ENCODE peak calls at places on chromosomes 6 and 20, in four cellular contexts. H, T, W and M are unnamed samples.

GRCh38 chr6:167306401-167306998 is 15.4 kb downstream of the UNC93A start:
- DNase-seq in T (no peak), W (no peak), H (no peak), M (no peak)

GRCh38 chr6:5772634-5773230 is 234.0 kb downstream of the NRN1 start:
- DNase-seq in W (no peak), H (no peak), T (no peak), M (no peak)

GRCh38 chr6:11323666-11324452 is 91.4 kb upstream of the NEDD9 start:
- DNase-seq in H (no peak), W (no peak), T (no peak), M (no peak)

GRCh38 chr6:81894788-81895221 is 142.3 kb upstream of the TENT5A start:
- DNase-seq in H (peak), W (peak), T (peak), M (peak)

GRCh38 chr6:20948531-20948930 is 414.3 kb downstream of the CDKAL1 start:
- DNase-seq in H (no peak), T (no peak), W (no peak), M (no peak)

GRCh38 chr20:4766631-4767030 is 44.9 kb downstream of the PRND start:
- DNase-seq in W (no peak), T (no peak), H (no peak), M (no peak)

GRCh38 chr6:151121900-151122299 is 117.9 kb upstream of the AKAP12 start:
- DNase-seq in H (peak), W (no peak), T (no peak), M (no peak)

GRCh38 chr6:48671506-48671905 is 560.5 kb upstream of the PTCHD4 start:
- DNase-seq in H (no peak), W (no peak), T (no peak), M (peak)

GRCh38 chr6:66183982-66184555 is 477.0 kb upstream of the EYS start:
- DNase-seq in H (peak), W (peak), T (no peak), M (no peak)

GRCh38 chr6:3367630-3368029 is 89.2 kb downstream of the SLC22A23 start:
- DNase-seq in H (no peak), T (no peak), W (no peak), M (no peak)

GRCh38 chr6:145842693-145843546 is 28.3 kb upstream of the FBXO30 start:
- DNase-seq in T (no peak), H (peak), W (no peak), M (peak)

GRCh38 chr6:148179786-148180185 is 162.9 kb upstream of the SASH1 start:
- DNase-seq in W (no peak), H (peak), T (peak), M (peak)

GRCh38 chr6:32151885-32152311 is at the start of gene PRRT1:
- DNase-seq in T (no peak), H (no peak), W (no peak), M (no peak)

GRCh38 chr20:34299925-34300806 is 3.0 kb downstream of the AHCY start:
- DNase-seq in T (no peak), W (peak), H (peak), M (no peak)

GRCh38 chr6:165881812-165882211 is 218.8 kb upstream of the PDE10A start:
- DNase-seq in T (no peak), H (no peak), W (no peak), M (no peak)

GRCh38 chr6:142306736-142307135 is 4.9 kb downstream of the ADGRG6 start:
- DNase-seq in W (no peak), T (no peak), H (no peak), M (no peak)

GRCh38 chr20:14189794-14190402 is 147.5 kb downstream of the FLRT3 start:
- DNase-seq in T (peak), W (peak), H (peak), M (peak)

GRCh38 chr6:22079788-22080187 is 217.0 kb downstream of the PRL start:
- DNase-seq in W (no peak), T (peak), H (peak), M (peak)

GRCh38 chr20:34808583-34808982 is 16.9 kb downstream of the NCOA6 start:
- DNase-seq in T (no peak), W (no peak), H (no peak), M (no peak)

GRCh38 chr6:116385462-116385807 is 14.7 kb downstream of the DSE start:
- DNase-seq in H (peak), T (peak), W (peak), M (peak)

GRCh38 chr6:125867483-125867935 is 76.7 kb downstream of the NCOA7 start:
- DNase-seq in H (peak), T (no peak), W (peak), M (peak)

GRCh38 chr6:38092462-38092861 is 272.9 kb downstream of the ZFAND3 start:
- DNase-seq in W (no peak), H (no peak), T (no peak), M (no peak)

GRCh38 chr6:89375427-89375868 is 22.9 kb upstream of the UBE2J1 start:
- DNase-seq in H (no peak), W (no peak), T (no peak), M (peak)

DNA sequence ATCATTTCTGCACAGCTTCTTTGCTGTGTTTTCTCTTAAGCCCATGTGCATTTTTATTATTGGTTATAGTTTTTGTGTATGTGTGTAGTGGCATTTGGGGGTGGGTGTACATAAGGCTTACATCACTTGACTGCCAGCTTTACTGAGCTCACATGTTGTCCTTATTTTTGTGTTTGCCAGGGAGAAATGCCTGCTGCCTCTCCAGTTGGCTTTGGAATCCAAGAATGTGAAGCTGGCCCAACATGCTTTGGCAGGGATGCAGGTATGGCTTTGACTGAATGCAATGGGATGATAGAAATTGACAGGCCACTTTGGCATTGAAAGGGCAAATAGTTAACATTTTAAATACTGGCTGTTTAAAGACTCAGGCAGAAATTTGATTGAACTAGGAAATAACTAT is 11.4 kb downstream of the PBOV1 start:
- DNase-seq in H (no peak), W (no peak), T (no peak), M (no peak)
- TF ChIP-seq CTCF in H (no peak), W (no peak), T (no peak), M (no peak)

DNA sequence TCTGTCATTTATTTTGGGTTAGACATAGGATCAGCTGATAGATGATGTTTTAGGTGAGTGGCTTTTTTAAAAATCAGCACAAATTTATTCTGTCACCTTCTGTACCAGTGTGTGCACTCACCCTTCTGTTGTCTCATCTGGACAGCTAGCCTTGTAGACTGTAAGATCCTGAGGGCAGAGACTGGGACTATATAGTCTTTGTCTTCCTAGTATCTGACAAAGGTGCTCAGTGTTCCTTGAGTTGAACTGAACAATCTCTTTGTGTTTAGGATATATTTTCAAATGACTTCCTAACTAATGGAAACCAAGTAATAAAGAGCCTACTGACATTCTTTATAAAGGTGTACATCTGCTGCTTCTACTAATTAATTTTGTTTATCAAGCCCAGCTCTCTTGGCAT is 3.0 kb downstream of the DCBLD1 start:
- DNase-seq in H (no peak), T (no peak), W (no peak), M (no peak)
- TF ChIP-seq CTCF in H (no peak), T (no peak), W (no peak), M (no peak)

DNA sequence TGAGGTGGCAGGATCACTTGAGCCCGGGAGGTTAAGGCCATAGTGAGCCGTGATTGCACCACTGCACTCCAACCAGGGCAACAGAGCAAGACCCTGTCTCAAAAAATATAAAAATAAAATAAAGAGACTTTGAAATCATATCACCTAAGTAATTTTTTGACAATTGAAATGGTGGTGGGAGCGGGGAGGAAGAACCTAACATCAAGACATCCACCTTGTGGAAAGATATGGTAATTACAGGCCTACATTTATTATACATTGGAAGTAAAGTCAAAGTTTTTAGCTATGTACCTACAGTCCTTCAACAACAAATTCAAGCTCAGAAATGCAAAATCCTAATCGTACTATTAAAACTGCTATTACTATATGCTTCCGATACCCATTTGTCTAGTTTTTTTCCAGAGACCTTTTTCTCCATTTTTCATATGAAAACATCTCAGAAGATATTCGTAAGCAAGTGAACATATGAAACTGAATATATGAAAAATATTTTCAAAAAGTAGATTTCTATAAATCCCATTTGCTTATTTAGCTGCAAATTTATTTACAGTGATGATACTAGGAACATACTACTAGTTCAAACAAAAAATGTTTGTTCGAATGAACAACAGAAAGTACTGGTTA is 83.3 kb downstream of the SYCP2 start:
- DNase-seq in W (peak), T (no peak), H (peak), M (peak)
- TF ChIP-seq CTCF in W (peak), T (peak), H (peak), M (peak)

GRCh38 chr20:32532246-32532645 is 52.9 kb downstream of the NOL4L start:
- DNase-seq in H (no peak), T (no peak), W (no peak), M (no peak)
- TF ChIP-seq CTCF in H (no peak), T (no peak), W (no peak), M (no peak)

DNA sequence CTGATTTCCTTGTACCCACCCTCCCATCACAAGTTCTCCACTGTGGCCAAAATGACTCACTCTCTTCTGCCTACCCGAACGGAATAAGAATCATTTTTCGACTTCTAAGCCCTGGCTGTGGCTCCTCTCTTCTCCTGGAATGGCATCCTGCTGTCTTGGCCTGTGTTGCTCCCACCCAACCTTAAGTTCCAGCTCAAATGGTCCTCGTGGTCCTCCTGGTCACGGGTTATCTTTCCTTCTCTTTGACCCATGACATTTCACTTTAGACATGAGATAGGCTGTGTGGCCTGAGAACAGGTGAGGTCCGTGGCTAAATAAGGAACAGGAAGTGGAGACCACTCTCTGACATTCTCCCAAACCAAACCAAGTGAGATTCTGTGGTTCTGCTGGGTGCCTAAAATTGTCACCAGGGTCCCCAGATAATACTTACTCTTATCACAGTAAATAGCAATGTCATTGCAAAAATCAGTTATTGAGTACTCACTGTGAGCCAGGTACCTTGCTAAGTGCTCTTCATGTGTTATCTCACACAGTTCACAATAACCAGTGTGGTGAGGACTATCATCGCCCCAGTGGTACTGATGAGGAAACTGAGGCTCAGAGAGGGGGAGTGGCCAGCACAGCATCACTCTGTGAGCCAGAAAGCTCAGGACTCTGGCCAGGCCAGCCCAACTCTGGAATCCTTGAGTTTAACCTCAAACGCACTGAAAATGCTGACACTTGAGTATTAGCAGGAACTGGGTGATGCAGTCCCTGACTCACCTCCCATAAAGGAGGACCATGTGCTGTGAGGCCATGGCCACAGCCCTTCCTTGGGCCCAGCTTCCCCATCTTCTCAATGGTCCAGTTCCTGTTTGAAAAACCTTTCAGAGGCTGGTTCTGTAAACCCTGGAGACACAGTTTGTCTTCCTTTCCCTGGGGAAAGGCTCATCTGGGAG is 74.8 kb upstream of the SIRPA start:
- DNase-seq in T (peak), H (peak), W (peak), M (peak)
- TF ChIP-seq CTCF in T (no peak), H (no peak), W (no peak), M (no peak)

DNA sequence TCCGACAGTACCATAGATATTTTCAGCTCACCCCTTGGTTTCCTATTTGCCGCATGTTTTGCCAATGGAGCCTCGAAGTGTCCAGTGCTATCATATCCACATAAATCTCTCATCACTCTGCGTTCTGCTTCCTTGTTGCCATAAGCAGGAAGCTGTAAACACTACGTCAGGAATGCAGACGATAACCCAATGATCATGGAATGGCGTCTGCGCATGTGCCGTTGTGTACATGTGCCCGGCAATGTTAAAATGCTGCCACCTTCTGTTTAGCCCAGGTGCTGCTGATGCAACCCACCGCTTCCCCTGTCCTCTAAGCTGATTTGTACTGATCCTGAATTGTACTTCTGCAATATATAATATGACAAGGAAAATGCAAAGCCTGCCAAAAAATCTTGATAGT is 607.5 kb downstream of the HDGFL1 start:
- DNase-seq in T (no peak), H (no peak), W (peak), M (peak)
- TF ChIP-seq CTCF in T (no peak), H (no peak), W (peak), M (no peak)

GRCh38 chr6:79584332-79584731 is 46.8 kb upstream of the SH3BGRL2 start:
- DNase-seq in T (no peak), W (no peak), H (no peak), M (no peak)

GRCh38 chr6:79589701-79590100 is 41.4 kb upstream of the SH3BGRL2 start:
- DNase-seq in T (no peak), W (no peak), H (no peak), M (no peak)

DNA sequence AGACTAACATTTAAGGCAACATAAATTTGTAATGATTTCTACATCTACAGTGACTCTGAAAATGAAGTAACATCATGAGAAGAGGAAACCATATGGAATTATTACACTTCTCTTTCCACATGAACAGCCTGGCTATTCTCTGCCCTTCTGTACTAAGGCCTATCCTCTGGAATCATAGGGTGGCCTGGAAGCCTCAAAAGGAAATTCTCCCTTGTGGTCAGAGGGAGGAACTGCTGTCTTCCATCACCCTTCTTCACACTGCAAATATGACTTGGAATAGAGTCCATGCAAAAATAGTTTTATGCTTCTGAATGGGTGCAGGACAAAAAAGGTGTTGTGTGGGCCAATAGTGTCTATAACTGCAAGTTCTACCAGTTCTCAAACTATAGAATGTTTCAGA is 44.6 kb upstream of the SH3BGRL2 start:
- DNase-seq in H (peak), W (peak), T (peak), M (peak)
- TF ChIP-seq CTCF in H (peak), W (peak), T (peak), M (peak)

GRCh38 chr6:84774174-84775158 is 10.1 kb upstream of the TBX18 start:
- DNase-seq in H (peak), T (peak), W (peak), M (peak)

GRCh38 chr6:84776392-84776791 is 12.0 kb upstream of the TBX18 start:
- DNase-seq in H (no peak), W (no peak), T (no peak), M (no peak)

GRCh38 chr6:84777888-84778287 is 13.5 kb upstream of the TBX18 start:
- DNase-seq in H (peak), W (peak), T (peak), M (no peak)

GRCh38 chr6:84779917-84780316 is 15.5 kb upstream of the TBX18 start:
- DNase-seq in W (no peak), H (no peak), T (no peak), M (no peak)

DNA sequence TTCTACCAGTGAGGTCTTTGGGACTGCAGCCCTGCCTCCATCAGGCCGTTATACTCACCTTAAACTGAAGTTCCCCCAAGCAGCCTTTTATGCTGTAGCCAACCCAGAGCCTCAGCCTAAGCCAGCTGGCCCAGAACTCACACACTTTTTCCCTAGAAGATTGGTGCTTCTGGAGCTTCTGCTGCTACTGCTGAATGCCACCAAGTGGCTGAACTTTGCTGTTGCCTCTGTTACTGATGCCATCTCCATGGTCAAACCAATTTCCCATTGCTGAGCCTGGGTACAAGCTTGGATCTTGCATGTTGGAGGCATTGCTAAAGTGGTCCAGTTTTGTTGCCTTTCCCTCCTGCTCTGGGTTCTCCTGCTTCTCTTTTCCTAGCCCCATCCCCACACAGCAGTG is 15.0 kb upstream of the TBX18 start:
- DNase-seq in T (no peak), W (peak), H (no peak), M (no peak)
- TF ChIP-seq CTCF in T (peak), W (peak), H (peak), M (peak)